ENCODE peak calls at places on chromosome 5, in four cellular contexts. T, J, Y and D are unnamed samples.

GRCh38 chr5:133612021-133612860 is at the start of gene FSTL4:
- DNase-seq in Y (peak), J (no peak), T (no peak), D (peak)

GRCh38 chr5:40490464-40491083 is 189.1 kb upstream of the PTGER4 start:
- DNase-seq in T (no peak), J (no peak), Y (peak), D (peak)

GRCh38 chr5:134249469-134250379 is 23.9 kb upstream of the PPP2CA start:
- DNase-seq in T (peak), Y (no peak), J (no peak), D (no peak)

GRCh38 chr5:149288437-149288836 is 16.8 kb downstream of the AFAP1L1 start:
- DNase-seq in Y (no peak), T (no peak), J (no peak), D (no peak)

GRCh38 chr5:31059889-31060288 is 133.6 kb upstream of the CDH6 start:
- DNase-seq in Y (no peak), T (peak), J (no peak), D (no peak)

GRCh38 chr5:154541553-154541952 is 63.5 kb upstream of the HAND1 start:
- DNase-seq in T (no peak), Y (no peak), J (no peak), D (no peak)

GRCh38 chr5:64147849-64148441 is 17.7 kb upstream of the RNF180 start:
- DNase-seq in Y (peak), T (peak), J (no peak), D (peak)

GRCh38 chr5:17360879-17361278 is 137.2 kb upstream of the TAF11L2 start:
- DNase-seq in J (no peak), T (no peak), Y (no peak), D (no peak)

GRCh38 chr5:75052461-75053285 is at the start of gene GCNT4:
- DNase-seq in Y (peak), J (no peak), T (peak), D (peak)

GRCh38 chr5:63128018-63128417 is 549.4 kb downstream of the LRRC70 start:
- DNase-seq in Y (no peak), J (no peak), T (no peak), D (no peak)

GRCh38 chr5:179486596-179487051 is 63.7 kb upstream of the RUFY1 start:
- DNase-seq in T (no peak), J (no peak), Y (no peak), D (no peak)

GRCh38 chr5:18546570-18546969 is 912.3 kb downstream of the TAF11L14 start:
- DNase-seq in Y (no peak), J (no peak), T (no peak), D (no peak)

GRCh38 chr5:77328926-77329647 is 118.6 kb downstream of the PDE8B start:
- DNase-seq in Y (no peak), J (no peak), T (no peak), D (no peak)

GRCh38 chr5:14183187-14183939 is 40.2 kb downstream of the TRIO start:
- DNase-seq in T (no peak), J (no peak), Y (no peak), D (no peak)

GRCh38 chr5:141479776-141480175 is 4.0 kb downstream of the PCDHGC3 start:
- DNase-seq in J (no peak), T (no peak), Y (no peak), D (no peak)